ENCODE peak calls at places on chromosomes 13 and 19, in four cellular contexts. Y is K562, V is GM12878, J is H1. Z is an unnamed sample.

GRCh38 chr13:39159393-39159792 is 121.1 kb downstream of the NHLRC3 start:
- DNase-seq in Y (no peak), V (no peak), J (no peak), Z (no peak)

GRCh38 chr19:52494518-52494917 is 33.0 kb upstream of the ZNF808 start:
- DNase-seq in Y (no peak), V (no peak), J (no peak), Z (no peak)

GRCh38 chr19:45607071-45608029 is 5.3 kb upstream of the GPR4 start:
- DNase-seq in Y (peak), V (no peak), J (peak), Z (peak)

GRCh38 chr13:113947321-113948033 is 26.4 kb downstream of the C13orf46 start:
- DNase-seq in Y (peak), V (no peak), J (no peak), Z (no peak)

GRCh38 chr13:53264751-53265150 is 236.1 kb downstream of the OLFM4 start:
- DNase-seq in Y (no peak), V (no peak), J (no peak), Z (no peak)

GRCh38 chr19:38699027-38699346 is 45.3 kb downstream of the CAPN12 start:
- DNase-seq in Y (no peak), V (no peak), J (no peak), Z (no peak)

GRCh38 chr19:31348416-31349159 is 648 bp downstream of the TSHZ3 start:
- DNase-seq in Y (no peak), V (no peak), J (no peak), Z (peak)

GRCh38 chr19:18399008-18399407 is 1.6 kb upstream of the LRRC25 start:
- DNase-seq in Y (no peak), V (no peak), J (no peak), Z (no peak)

GRCh38 chr19:38663957-38664502 is 16.6 kb downstream of the ACTN4 start:
- DNase-seq in Y (peak), V (no peak), J (no peak), Z (no peak)

GRCh38 chr13:75135325-75135825 is 346.6 kb downstream of the TBC1D4 start:
- DNase-seq in Y (no peak), V (no peak), J (no peak), Z (no peak)

DNA sequence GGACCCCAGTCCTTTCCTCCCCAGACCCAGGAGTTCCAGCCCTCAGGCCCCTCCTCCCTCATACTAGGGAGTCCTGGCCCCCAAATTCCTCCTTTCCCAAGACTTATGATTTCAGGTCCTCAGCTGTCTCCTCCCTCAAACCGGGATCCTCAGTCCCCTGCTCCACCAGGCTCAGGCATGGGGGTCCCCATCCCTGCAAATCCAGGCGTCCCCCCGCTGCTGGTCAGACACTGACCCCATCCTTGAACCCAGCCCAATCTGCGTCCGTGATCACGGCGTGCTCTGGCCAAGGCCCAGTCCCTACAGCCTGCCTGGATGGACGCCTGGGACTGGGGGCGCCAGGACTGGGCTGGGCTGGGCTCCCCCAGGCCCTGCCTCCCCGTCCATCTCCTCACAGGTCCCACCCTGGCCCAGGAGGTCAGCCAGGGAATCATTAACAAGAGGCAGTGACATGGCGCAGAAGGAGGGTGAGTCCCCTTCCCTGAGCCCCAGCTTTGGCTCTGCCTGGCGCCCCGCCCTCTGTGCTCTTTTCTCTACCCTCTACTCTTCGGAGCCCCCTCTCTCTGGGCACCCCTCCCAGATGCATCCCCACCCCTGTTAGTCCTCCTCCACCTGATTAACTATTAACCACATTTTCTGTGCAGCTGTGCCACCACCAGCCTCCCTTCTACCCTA is 672 bp downstream of the HPN start:
- DNase-seq in Y (no peak), V (no peak), J (no peak), Z (no peak)
- TF ChIP-seq NRF1 in Y (no peak), V (no peak), J (no peak), Z (no peak)

GRCh38 chr13:92074658-92075057 is 676.2 kb downstream of the GPC5 start:
- DNase-seq in Y (peak), V (no peak), J (no peak), Z (peak)
- TF ChIP-seq NRF1 in Y (no peak), V (no peak), J (no peak), Z (no peak)

GRCh38 chr13:105846923-105847322 is 688.5 kb downstream of the EFNB2 start:
- DNase-seq in Y (no peak), V (no peak), J (no peak), Z (no peak)

GRCh38 chr13:105847532-105848295 is 687.7 kb downstream of the EFNB2 start:
- DNase-seq in Y (no peak), V (no peak), J (no peak), Z (peak)

DNA sequence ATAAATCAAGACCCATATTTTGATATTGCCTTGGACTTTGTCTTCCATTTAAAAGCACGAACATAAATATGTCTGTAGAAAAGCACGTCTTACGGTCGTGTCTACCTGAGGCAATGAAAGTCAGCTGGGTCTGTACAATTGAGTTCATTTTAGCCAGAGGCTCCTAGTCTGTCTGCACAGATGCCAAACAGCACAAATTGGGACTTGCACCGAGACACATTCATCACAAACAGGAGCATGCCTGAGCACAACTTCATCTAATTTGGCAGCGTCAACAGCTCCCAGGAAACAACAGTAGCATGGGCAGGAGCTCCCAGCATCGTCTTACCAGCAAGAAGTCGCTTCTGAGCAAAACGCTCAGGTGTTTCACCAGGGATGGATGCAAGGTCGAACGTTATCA is 687.0 kb downstream of the EFNB2 start:
- DNase-seq in Y (no peak), V (no peak), J (no peak), Z (peak)
- TF ChIP-seq NRF1 in Y (no peak), V (no peak), J (no peak), Z (no peak)

GRCh38 chr13:51845574-51846318 is 769 bp upstream of the TMEM272 start:
- DNase-seq in Y (no peak), V (no peak), J (no peak), Z (no peak)
- TF ChIP-seq NRF1 in Y (no peak), V (no peak), J (no peak), Z (no peak)

GRCh38 chr19:2171349-2172145 is 7.8 kb downstream of the DOT1L start:
- DNase-seq in Y (peak), V (peak), J (no peak), Z (peak)

GRCh38 chr19:2170987-2171348 is 7.2 kb downstream of the DOT1L start:
- DNase-seq in Y (no peak), V (no peak), J (no peak), Z (no peak)

GRCh38 chr19:2167896-2168618 is 4.3 kb downstream of the DOT1L start:
- DNase-seq in Y (peak), V (peak), J (no peak), Z (no peak)

GRCh38 chr19:2168619-2169424 is 5.1 kb downstream of the DOT1L start:
- DNase-seq in Y (peak), V (peak), J (no peak), Z (peak)

DNA sequence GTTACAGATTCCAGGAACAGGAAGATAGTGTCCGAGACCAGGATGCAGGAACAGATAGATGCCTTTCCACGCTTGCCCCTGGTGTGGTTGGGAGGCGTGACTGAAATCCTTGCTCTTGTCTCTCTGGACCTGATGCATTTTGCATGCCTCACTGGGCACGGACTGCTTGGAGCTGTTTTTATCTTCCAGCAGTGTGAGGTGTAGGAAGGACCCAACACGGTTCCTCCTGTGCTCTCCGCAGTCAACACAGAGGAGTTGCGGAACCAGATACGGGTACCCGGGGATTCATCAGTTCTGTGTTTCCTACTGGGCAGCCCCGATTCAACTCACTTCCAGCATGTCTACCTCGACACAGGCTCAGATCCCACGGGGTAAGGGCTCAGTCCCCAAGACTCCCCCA is 6.5 kb downstream of the DOT1L start:
- DNase-seq in Y (no peak), V (no peak), J (no peak), Z (no peak)
- TF ChIP-seq NRF1 in Y (no peak), V (no peak), J (no peak), Z (no peak)

GRCh38 chr13:103066079-103066880 is at the start of gene SLC10A2:
- DNase-seq in Y (no peak), V (no peak), J (no peak), Z (no peak)
- TF ChIP-seq NRF1 in Y (no peak), V (no peak), J (no peak), Z (no peak)

GRCh38 chr13:23651439-23651838 is 81.2 kb downstream of the TNFRSF19 start:
- DNase-seq in Y (no peak), V (no peak), J (no peak), Z (no peak)
- TF ChIP-seq NRF1 in Y (no peak), V (no peak), J (no peak), Z (no peak)